ENCODE peak calls at places on chromosomes 5 and 9, in ten cellular contexts. One of them, this sample, is unnamed.

GRCh38 chr5:71778678-71779276 is 59.7 kb downstream of the CARTPT start:
- DNase-seq in DND-41: peak; percentile 23
- DNase-seq in fibroblast of mammary gland: peak; percentile 38
- DNase-seq in fibroblast of lung: peak; percentile 52
- DNase-seq in H1: no peak
- DNase-seq in transverse colon: no peak
- DNase-seq in cardiac fibroblast: peak; percentile 59
- DNase-seq in epithelial cell of esophagus: peak; percentile 58
- DNase-seq in tibial artery: no peak
- DNase-seq in tibial nerve: peak; percentile 29
- DNase-seq in this sample: no peak

GRCh38 chr9:35603506-35603985 is 1.5 kb upstream of the TESK1 start:
- DNase-seq in epithelial cell of esophagus: peak; percentile 61
- DNase-seq in fibroblast of lung: peak; percentile 91
- DNase-seq in H1: peak; percentile 47
- DNase-seq in transverse colon: peak; percentile 65
- DNase-seq in tibial nerve: peak; percentile 84
- DNase-seq in fibroblast of mammary gland: peak; percentile 91
- DNase-seq in cardiac fibroblast: peak; percentile 89
- DNase-seq in DND-41: peak; percentile 54
- DNase-seq in tibial artery: peak; percentile 94
- DNase-seq in this sample: no peak

GRCh38 chr5:67817652-67818051 is 397.9 kb upstream of the PIK3R1 start:
- DNase-seq in tibial artery: no peak
- DNase-seq in H1: no peak
- DNase-seq in epithelial cell of esophagus: no peak
- DNase-seq in fibroblast of mammary gland: no peak
- DNase-seq in cardiac fibroblast: no peak
- DNase-seq in tibial nerve: no peak
- DNase-seq in transverse colon: no peak
- DNase-seq in fibroblast of lung: no peak
- DNase-seq in DND-41: no peak
- DNase-seq in this sample: no peak

GRCh38 chr9:135504262-135505229 is 4.1 kb downstream of the MRPS2 start:
- DNase-seq in tibial artery: peak; percentile 69
- DNase-seq in epithelial cell of esophagus: peak; percentile 67
- DNase-seq in DND-41: peak; percentile 61
- DNase-seq in tibial nerve: peak; percentile 54
- DNase-seq in fibroblast of lung: peak; percentile 60
- DNase-seq in cardiac fibroblast: peak; percentile 68
- DNase-seq in H1: peak; percentile 72
- DNase-seq in transverse colon: peak; percentile 52
- DNase-seq in fibroblast of mammary gland: peak; percentile 65
- DNase-seq in this sample: no peak

GRCh38 chr5:1116109-1116735 is 4.4 kb upstream of the SLC12A7 start:
- DNase-seq in epithelial cell of esophagus: no peak
- DNase-seq in fibroblast of lung: no peak
- DNase-seq in tibial nerve: no peak
- DNase-seq in cardiac fibroblast: no peak
- DNase-seq in fibroblast of mammary gland: no peak
- DNase-seq in transverse colon: no peak
- DNase-seq in DND-41: no peak
- DNase-seq in H1: no peak
- DNase-seq in tibial artery: no peak
- DNase-seq in this sample: no peak

GRCh38 chr5:139847790-139848507 is 52.3 kb downstream of the PSD2 start:
- DNase-seq in DND-41: no peak
- DNase-seq in epithelial cell of esophagus: peak; percentile 43
- DNase-seq in tibial nerve: no peak
- DNase-seq in H1: peak; percentile 75
- DNase-seq in fibroblast of mammary gland: no peak
- DNase-seq in cardiac fibroblast: peak; percentile 9
- DNase-seq in fibroblast of lung: no peak
- DNase-seq in transverse colon: peak; percentile 63
- DNase-seq in tibial artery: peak; percentile 77
- DNase-seq in this sample: peak; percentile 20

GRCh38 chr9:108885643-108886348 is 23.7 kb downstream of the ACTL7A start:
- DNase-seq in tibial artery: no peak
- DNase-seq in epithelial cell of esophagus: peak; percentile 91
- DNase-seq in transverse colon: peak; percentile 28
- DNase-seq in tibial nerve: no peak
- DNase-seq in DND-41: peak; percentile 5
- DNase-seq in cardiac fibroblast: peak; percentile 94
- DNase-seq in fibroblast of lung: peak; percentile 76
- DNase-seq in H1: no peak
- DNase-seq in fibroblast of mammary gland: peak; percentile 87
- DNase-seq in this sample: no peak

GRCh38 chr5:145437627-145438026 is 397.5 kb downstream of the PRELID2 start:
- DNase-seq in fibroblast of mammary gland: no peak
- DNase-seq in DND-41: no peak
- DNase-seq in epithelial cell of esophagus: no peak
- DNase-seq in tibial nerve: no peak
- DNase-seq in transverse colon: no peak
- DNase-seq in cardiac fibroblast: no peak
- DNase-seq in fibroblast of lung: no peak
- DNase-seq in H1: no peak
- DNase-seq in tibial artery: no peak
- DNase-seq in this sample: no peak

GRCh38 chr9:109108318-109108717 is 11.4 kb downstream of the TMEM245 start:
- DNase-seq in fibroblast of lung: peak; percentile 56
- DNase-seq in fibroblast of mammary gland: peak; percentile 64
- DNase-seq in H1: no peak
- DNase-seq in transverse colon: no peak
- DNase-seq in DND-41: no peak
- DNase-seq in epithelial cell of esophagus: peak; percentile 47
- DNase-seq in cardiac fibroblast: peak; percentile 73
- DNase-seq in tibial artery: no peak
- DNase-seq in tibial nerve: no peak
- DNase-seq in this sample: no peak

GRCh38 chr5:164555809-164556208 is 1050.4 kb downstream of the MAT2B start:
- DNase-seq in fibroblast of mammary gland: no peak
- DNase-seq in cardiac fibroblast: peak; percentile 38
- DNase-seq in tibial artery: no peak
- DNase-seq in fibroblast of lung: peak; percentile 62
- DNase-seq in epithelial cell of esophagus: peak; percentile 61
- DNase-seq in transverse colon: no peak
- DNase-seq in DND-41: no peak
- DNase-seq in tibial nerve: no peak
- DNase-seq in H1: no peak
- DNase-seq in this sample: no peak

GRCh38 chr5:157172408-157172807 is 6.3 kb upstream of the GARIN3 start:
- DNase-seq in cardiac fibroblast: no peak
- DNase-seq in epithelial cell of esophagus: peak; percentile 1
- DNase-seq in H1: no peak
- DNase-seq in DND-41: peak; percentile 61
- DNase-seq in tibial nerve: no peak
- DNase-seq in tibial artery: no peak
- DNase-seq in fibroblast of mammary gland: no peak
- DNase-seq in transverse colon: peak; percentile 12
- DNase-seq in fibroblast of lung: no peak
- DNase-seq in this sample: no peak

GRCh38 chr5:138824924-138825863 is 49.9 kb downstream of the LRRTM2 start:
- DNase-seq in fibroblast of mammary gland: peak; percentile 44
- DNase-seq in transverse colon: no peak
- DNase-seq in DND-41: no peak
- DNase-seq in epithelial cell of esophagus: peak; percentile 13
- DNase-seq in fibroblast of lung: peak; percentile 38
- DNase-seq in H1: no peak
- DNase-seq in cardiac fibroblast: peak; percentile 36
- DNase-seq in tibial artery: no peak
- DNase-seq in tibial nerve: no peak
- DNase-seq in this sample: no peak

GRCh38 chr5:11903614-11904269 is 504 bp downstream of the CTNND2 start:
- DNase-seq in tibial artery: no peak
- DNase-seq in DND-41: no peak
- DNase-seq in cardiac fibroblast: peak; percentile 1
- DNase-seq in transverse colon: no peak
- DNase-seq in epithelial cell of esophagus: peak; percentile 10
- DNase-seq in fibroblast of lung: no peak
- DNase-seq in fibroblast of mammary gland: no peak
- DNase-seq in H1: peak; percentile 65
- DNase-seq in tibial nerve: no peak
- DNase-seq in this sample: no peak

GRCh38 chr5:35457912-35458823 is 159.5 kb upstream of the SPEF2 start:
- DNase-seq in tibial nerve: no peak
- DNase-seq in H1: no peak
- DNase-seq in epithelial cell of esophagus: no peak
- DNase-seq in transverse colon: no peak
- DNase-seq in fibroblast of lung: no peak
- DNase-seq in cardiac fibroblast: no peak
- DNase-seq in fibroblast of mammary gland: no peak
- DNase-seq in tibial artery: no peak
- DNase-seq in DND-41: no peak
- DNase-seq in this sample: no peak

GRCh38 chr9:132014218-132014800 is 65.4 kb downstream of the MED27 start:
- DNase-seq in cardiac fibroblast: no peak
- DNase-seq in transverse colon: no peak
- DNase-seq in epithelial cell of esophagus: no peak
- DNase-seq in fibroblast of lung: no peak
- DNase-seq in tibial artery: no peak
- DNase-seq in H1: no peak
- DNase-seq in tibial nerve: no peak
- DNase-seq in DND-41: no peak
- DNase-seq in fibroblast of mammary gland: no peak
- DNase-seq in this sample: no peak

GRCh38 chr5:143806568-143806967 is 5.4 kb upstream of the HMHB1 start:
- DNase-seq in cardiac fibroblast: peak; percentile 29
- DNase-seq in tibial nerve: no peak
- DNase-seq in transverse colon: no peak
- DNase-seq in epithelial cell of esophagus: no peak
- DNase-seq in DND-41: no peak
- DNase-seq in fibroblast of mammary gland: no peak
- DNase-seq in fibroblast of lung: no peak
- DNase-seq in tibial artery: no peak
- DNase-seq in H1: no peak
- DNase-seq in this sample: no peak

GRCh38 chr9:20579544-20580309 is 42.6 kb downstream of the MLLT3 start:
- DNase-seq in transverse colon: no peak
- DNase-seq in tibial artery: no peak
- DNase-seq in cardiac fibroblast: no peak
- DNase-seq in tibial nerve: no peak
- DNase-seq in epithelial cell of esophagus: peak; percentile 34
- DNase-seq in fibroblast of lung: no peak
- DNase-seq in H1: no peak
- DNase-seq in DND-41: no peak
- DNase-seq in fibroblast of mammary gland: no peak
- DNase-seq in this sample: no peak

GRCh38 chr5:56278267-56278826 is 45.2 kb upstream of the ANKRD55 start:
- DNase-seq in fibroblast of mammary gland: peak; percentile 74
- DNase-seq in epithelial cell of esophagus: no peak
- DNase-seq in tibial artery: no peak
- DNase-seq in fibroblast of lung: peak; percentile 76
- DNase-seq in tibial nerve: no peak
- DNase-seq in cardiac fibroblast: no peak
- DNase-seq in transverse colon: no peak
- DNase-seq in H1: no peak
- DNase-seq in DND-41: no peak
- DNase-seq in this sample: no peak

GRCh38 chr9:89498845-89499480 is 1.1 kb upstream of the SEMA4D start:
- DNase-seq in epithelial cell of esophagus: no peak
- DNase-seq in tibial artery: no peak
- DNase-seq in tibial nerve: no peak
- DNase-seq in H1: no peak
- DNase-seq in transverse colon: peak; percentile 60
- DNase-seq in fibroblast of lung: no peak
- DNase-seq in cardiac fibroblast: no peak
- DNase-seq in DND-41: peak; percentile 90
- DNase-seq in fibroblast of mammary gland: no peak
- DNase-seq in this sample: no peak

DNA sequence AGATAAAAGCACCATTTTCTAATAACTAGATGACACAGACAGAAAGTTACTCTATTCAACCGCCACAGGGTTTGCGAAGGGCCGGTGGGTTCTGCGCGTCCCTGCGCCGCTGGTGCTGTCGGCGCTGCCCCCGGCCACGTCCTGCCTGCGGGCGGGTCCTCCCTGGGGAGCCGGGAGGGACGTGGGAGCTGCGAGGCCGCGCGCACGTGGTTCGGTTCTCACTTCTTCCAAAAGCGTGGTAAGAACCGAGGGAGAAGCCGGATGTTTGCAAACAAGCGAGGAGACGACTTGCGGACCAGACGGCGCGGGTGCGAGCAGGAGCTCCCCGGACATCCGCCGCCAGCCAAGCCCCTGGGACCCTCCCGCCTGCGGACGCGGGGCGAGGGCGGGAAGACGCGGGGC is 12.5 kb downstream of the BTNL9 start:
- DNase-seq in tibial nerve: no peak
- DNase-seq in tibial artery: no peak
- DNase-seq in cardiac fibroblast: no peak
- DNase-seq in transverse colon: no peak
- DNase-seq in fibroblast of lung: peak; percentile 8
- DNase-seq in H1: peak; percentile 66
- DNase-seq in fibroblast of mammary gland: no peak
- DNase-seq in DND-41: no peak
- DNase-seq in epithelial cell of esophagus: peak; percentile 10
- DNase-seq in this sample: no peak
- H3K4me3 ChIP-seq in tibial nerve: peak overlapping the region; percentile 11
- H3K4me3 ChIP-seq in tibial artery: peak overlapping the region; percentile 33
- H3K4me3 ChIP-seq in cardiac fibroblast: peak overlapping the region; percentile 10
- H3K4me3 ChIP-seq in transverse colon: peak overlapping the region; percentile 36
- H3K4me3 ChIP-seq in fibroblast of lung: no peak overlapping the region
- H3K4me3 ChIP-seq in H1: peak overlapping the region; percentile 57
- H3K4me3 ChIP-seq in fibroblast of mammary gland: no peak overlapping the region
- H3K4me3 ChIP-seq in DND-41: no peak overlapping the region
- H3K4me3 ChIP-seq in epithelial cell of esophagus: peak overlapping the region; percentile 10
- H3K4me3 ChIP-seq in this sample: peak overlapping the region; percentile 72

GRCh38 chr9:16626577-16627130 is 243.8 kb downstream of the BNC2 start:
- DNase-seq in transverse colon: no peak
- DNase-seq in fibroblast of mammary gland: peak; percentile 93
- DNase-seq in fibroblast of lung: peak; percentile 86
- DNase-seq in DND-41: no peak
- DNase-seq in tibial nerve: no peak
- DNase-seq in epithelial cell of esophagus: peak; percentile 45
- DNase-seq in tibial artery: no peak
- DNase-seq in cardiac fibroblast: peak; percentile 87
- DNase-seq in H1: no peak
- DNase-seq in this sample: peak; percentile 5
- H3K4me3 ChIP-seq in transverse colon: no peak overlapping the region
- H3K4me3 ChIP-seq in fibroblast of mammary gland: no peak overlapping the region
- H3K4me3 ChIP-seq in fibroblast of lung: no peak overlapping the region
- H3K4me3 ChIP-seq in DND-41: no peak overlapping the region
- H3K4me3 ChIP-seq in tibial nerve: no peak overlapping the region
- H3K4me3 ChIP-seq in epithelial cell of esophagus: no peak overlapping the region
- H3K4me3 ChIP-seq in tibial artery: no peak overlapping the region
- H3K4me3 ChIP-seq in cardiac fibroblast: no peak overlapping the region
- H3K4me3 ChIP-seq in H1: no peak overlapping the region
- H3K4me3 ChIP-seq in this sample: peak overlapping the region; percentile 30

GRCh38 chr9:104915739-104916138 is 12.2 kb downstream of the ABCA1 start:
- DNase-seq in DND-41: no peak
- DNase-seq in H1: no peak
- DNase-seq in fibroblast of lung: no peak
- DNase-seq in epithelial cell of esophagus: no peak
- DNase-seq in tibial nerve: no peak
- DNase-seq in tibial artery: no peak
- DNase-seq in transverse colon: no peak
- DNase-seq in fibroblast of mammary gland: no peak
- DNase-seq in cardiac fibroblast: no peak
- DNase-seq in this sample: no peak
- H3K4me3 ChIP-seq in DND-41: no peak overlapping the region
- H3K4me3 ChIP-seq in H1: no peak overlapping the region
- H3K4me3 ChIP-seq in fibroblast of lung: no peak overlapping the region
- H3K4me3 ChIP-seq in epithelial cell of esophagus: no peak overlapping the region
- H3K4me3 ChIP-seq in tibial nerve: no peak overlapping the region
- H3K4me3 ChIP-seq in tibial artery: no peak overlapping the region
- H3K4me3 ChIP-seq in transverse colon: no peak overlapping the region
- H3K4me3 ChIP-seq in fibroblast of mammary gland: no peak overlapping the region
- H3K4me3 ChIP-seq in cardiac fibroblast: no peak overlapping the region
- H3K4me3 ChIP-seq in this sample: no peak overlapping the region

GRCh38 chr9:95516736-95517558 is at the start of gene PTCH1:
- DNase-seq in cardiac fibroblast: peak; percentile 61
- DNase-seq in DND-41: no peak
- DNase-seq in fibroblast of lung: peak; percentile 68
- DNase-seq in tibial artery: peak; percentile 72
- DNase-seq in transverse colon: peak; percentile 67
- DNase-seq in H1: peak; percentile 79
- DNase-seq in tibial nerve: no peak
- DNase-seq in fibroblast of mammary gland: peak; percentile 52
- DNase-seq in epithelial cell of esophagus: peak; percentile 57
- DNase-seq in this sample: no peak
- H3K4me3 ChIP-seq in cardiac fibroblast: peak within 1 kb of the TSS; percentile 60
- H3K4me3 ChIP-seq in DND-41: no peak within 1 kb of the TSS
- H3K4me3 ChIP-seq in fibroblast of lung: peak within 1 kb of the TSS; percentile 74
- H3K4me3 ChIP-seq in tibial artery: peak within 1 kb of the TSS; percentile 52
- H3K4me3 ChIP-seq in transverse colon: peak within 1 kb of the TSS; percentile 52
- H3K4me3 ChIP-seq in H1: peak within 1 kb of the TSS; percentile 50
- H3K4me3 ChIP-seq in tibial nerve: peak within 1 kb of the TSS; percentile 41
- H3K4me3 ChIP-seq in fibroblast of mammary gland: peak within 1 kb of the TSS; percentile 62
- H3K4me3 ChIP-seq in epithelial cell of esophagus: peak within 1 kb of the TSS; percentile 61
- H3K4me3 ChIP-seq in this sample: peak within 1 kb of the TSS; percentile 86